ENCODE peak calls at places on chromosomes 12 and 14, in five cellular contexts. One of them, this sample, is unnamed.

GRCh38 chr12:8011331-8011730 is 21.2 kb upstream of the FOXJ2 start:
- DNase-seq in HCT116: no peak
- DNase-seq in K562: no peak
- DNase-seq in HepG2: no peak
- DNase-seq in GM12878: no peak
- DNase-seq in this sample: no peak

GRCh38 chr12:69475237-69475984 is 5.2 kb downstream of the FRS2 start:
- DNase-seq in HCT116: no peak
- DNase-seq in K562: peak; percentile 18
- DNase-seq in HepG2: peak; percentile 61
- DNase-seq in GM12878: no peak
- DNase-seq in this sample: no peak

GRCh38 chr12:132345126-132345525 is 15.7 kb upstream of the GALNT9 start:
- DNase-seq in HCT116: no peak
- DNase-seq in K562: no peak
- DNase-seq in HepG2: no peak
- DNase-seq in GM12878: no peak
- DNase-seq in this sample: no peak

GRCh38 chr12:52860102-52860838 is 11.5 kb upstream of the KRT78 start:
- DNase-seq in HCT116: no peak
- DNase-seq in K562: no peak
- DNase-seq in HepG2: no peak
- DNase-seq in GM12878: no peak
- DNase-seq in this sample: no peak

GRCh38 chr12:93199831-93200236 is 177.9 kb upstream of the NUDT4 start:
- DNase-seq in HCT116: no peak
- DNase-seq in K562: no peak
- DNase-seq in HepG2: no peak
- DNase-seq in GM12878: no peak
- DNase-seq in this sample: no peak

GRCh38 chr14:99590746-99591555 is 13.1 kb downstream of the CCDC85C start:
- DNase-seq in HCT116: no peak
- DNase-seq in K562: no peak
- DNase-seq in HepG2: no peak
- DNase-seq in GM12878: no peak
- DNase-seq in this sample: no peak

GRCh38 chr12:95731519-95731958 is 59.0 kb downstream of the NTN4 start:
- DNase-seq in HCT116: no peak
- DNase-seq in K562: no peak
- DNase-seq in HepG2: no peak
- DNase-seq in GM12878: peak; percentile 38
- DNase-seq in this sample: no peak

GRCh38 chr14:92339426-92339825 is 16.5 kb downstream of the SLC24A4 start:
- DNase-seq in HCT116: no peak
- DNase-seq in K562: no peak
- DNase-seq in HepG2: no peak
- DNase-seq in GM12878: no peak
- DNase-seq in this sample: no peak

GRCh38 chr12:31393004-31393550 is 67.1 kb upstream of the SINHCAF start:
- DNase-seq in HCT116: no peak
- DNase-seq in K562: no peak
- DNase-seq in HepG2: no peak
- DNase-seq in GM12878: no peak
- DNase-seq in this sample: no peak

DNA sequence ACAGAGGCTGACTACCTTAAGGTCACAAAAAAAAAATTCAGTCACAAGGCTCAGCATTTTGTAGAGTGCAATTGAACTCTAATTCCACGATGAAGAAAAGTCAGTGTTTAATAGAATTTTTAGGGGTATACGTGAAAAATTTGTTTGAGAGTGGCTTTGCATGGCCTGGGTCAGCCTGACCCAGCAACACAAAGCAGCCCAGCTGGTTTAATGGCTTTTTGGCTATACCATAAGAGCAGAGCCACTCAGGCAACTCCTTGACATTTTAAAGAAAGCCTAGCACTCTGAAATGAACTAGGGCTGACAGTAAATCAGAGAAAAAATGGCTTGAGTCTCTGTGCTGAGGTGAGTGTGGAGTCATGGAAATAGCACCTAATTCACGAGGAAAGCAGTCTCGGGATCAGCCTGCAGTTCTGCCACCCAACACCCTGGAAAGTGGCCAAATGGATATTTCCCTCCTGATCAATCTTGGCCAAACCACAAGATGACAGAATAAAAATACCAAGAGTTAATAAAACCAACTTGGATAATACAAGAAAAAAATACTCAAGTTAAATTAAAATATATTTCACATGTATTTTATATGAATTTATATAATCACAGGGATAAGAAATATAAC is 59.5 kb downstream of the GALNT4 start:
- DNase-seq in HCT116: no peak
- DNase-seq in K562: no peak
- DNase-seq in HepG2: no peak
- DNase-seq in GM12878: no peak
- DNase-seq in this sample: no peak
- TF ChIP-seq CEBPB in HCT116: no peak
- TF ChIP-seq CEBPB in K562: no peak
- TF ChIP-seq CEBPB in HepG2: no peak
- TF ChIP-seq CEBPB in GM12878: no peak
- TF ChIP-seq CEBPB in this sample: no peak

GRCh38 chr12:13390381-13390856 is 193.9 kb downstream of the EMP1 start:
- DNase-seq in HCT116: peak; percentile 24
- DNase-seq in K562: no peak
- DNase-seq in HepG2: no peak
- DNase-seq in GM12878: no peak
- DNase-seq in this sample: peak; percentile 41
- TF ChIP-seq SP1 in HCT116: peak; percentile 61
- TF ChIP-seq SP1 in K562: no peak
- TF ChIP-seq SP1 in HepG2: no peak
- TF ChIP-seq SP1 in GM12878: no peak
- TF ChIP-seq SP1 in this sample: no peak

GRCh38 chr12:102629262-102629888 is 149.0 kb upstream of the IGF1 start:
- DNase-seq in HCT116: no peak
- DNase-seq in K562: no peak
- DNase-seq in HepG2: no peak
- DNase-seq in GM12878: no peak
- DNase-seq in this sample: no peak

GRCh38 chr12:102634216-102634615 is 153.9 kb upstream of the IGF1 start:
- DNase-seq in HCT116: no peak
- DNase-seq in K562: no peak
- DNase-seq in HepG2: no peak
- DNase-seq in GM12878: no peak
- DNase-seq in this sample: no peak

GRCh38 chr12:102631274-102631673 is 150.9 kb upstream of the IGF1 start:
- DNase-seq in HCT116: no peak
- DNase-seq in K562: no peak
- DNase-seq in HepG2: no peak
- DNase-seq in GM12878: no peak
- DNase-seq in this sample: no peak
- H3K4me1 ChIP-seq in HCT116: no peaks in the 10 kb centered on the region
- H3K4me1 ChIP-seq in K562: no peaks in the 10 kb centered on the region
- H3K4me1 ChIP-seq in HepG2: no peaks in the 10 kb centered on the region
- H3K4me1 ChIP-seq in GM12878: no peaks in the 10 kb centered on the region
- H3K4me1 ChIP-seq in this sample: no peaks in the 10 kb centered on the region

GRCh38 chr12:108232565-108232964 is 103.5 kb downstream of the WSCD2 start:
- DNase-seq in HCT116: peak; percentile 6
- DNase-seq in K562: no peak
- DNase-seq in HepG2: no peak
- DNase-seq in GM12878: no peak
- DNase-seq in this sample: no peak

GRCh38 chr12:108236366-108236765 is 102.7 kb downstream of the CMKLR1 start:
- DNase-seq in HCT116: no peak
- DNase-seq in K562: no peak
- DNase-seq in HepG2: no peak
- DNase-seq in GM12878: no peak
- DNase-seq in this sample: no peak

GRCh38 chr12:108231909-108232434 is 102.9 kb downstream of the WSCD2 start:
- DNase-seq in HCT116: no peak
- DNase-seq in K562: no peak
- DNase-seq in HepG2: no peak
- DNase-seq in GM12878: no peak
- DNase-seq in this sample: no peak

GRCh38 chr12:108235231-108235959 is 103.7 kb downstream of the CMKLR1 start:
- DNase-seq in HCT116: no peak
- DNase-seq in K562: no peak
- DNase-seq in HepG2: no peak
- DNase-seq in GM12878: no peak
- DNase-seq in this sample: no peak

DNA sequence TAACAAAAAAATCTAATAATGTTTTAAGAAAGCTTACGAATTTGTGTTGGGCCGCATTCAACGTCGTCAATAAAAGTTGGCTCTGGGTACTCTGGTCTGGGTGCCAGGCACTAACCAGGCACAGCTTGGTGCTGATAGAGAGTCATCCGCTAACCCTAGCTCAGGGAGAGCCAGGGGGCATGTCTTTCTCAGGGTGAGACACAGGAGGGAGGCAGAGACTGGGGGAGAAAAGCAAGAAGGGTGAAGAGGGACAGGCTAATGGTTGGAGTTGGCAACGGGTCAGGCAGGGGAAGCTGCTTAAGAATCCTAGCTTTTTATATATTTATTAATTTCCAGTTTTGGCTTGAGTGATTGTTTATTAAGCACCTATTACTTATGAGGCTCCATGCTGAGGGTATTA is 105.0 kb downstream of the CMKLR1 start:
- DNase-seq in HCT116: no peak
- DNase-seq in K562: no peak
- DNase-seq in HepG2: no peak
- DNase-seq in GM12878: no peak
- DNase-seq in this sample: no peak
- TF ChIP-seq CEBPB in HCT116: no peak
- TF ChIP-seq CEBPB in K562: no peak
- TF ChIP-seq CEBPB in HepG2: no peak
- TF ChIP-seq CEBPB in GM12878: no peak
- TF ChIP-seq CEBPB in this sample: no peak